ENCODE peak calls at places on chromosomes 4 and X, in five cellular contexts. One of them, this sample, is unnamed. For H3K9me3, the result is how much of the 10 kb centered on the place peaks cover.

GRCh38 chr4:25172964-25173917 is 13.0 kb upstream of the SEPSECS start:
- DNase-seq in esophagus squamous epithelium: no peak
- DNase-seq in suprapubic skin: no peak
- DNase-seq in lower lobe of right lung: no peak
- DNase-seq in hepatocyte: peak
- DNase-seq in this sample: no peak

GRCh38 chr4:145176641-145177432 is 3.6 kb downstream of the OTUD4 start:
- DNase-seq in hepatocyte: no peak
- DNase-seq in esophagus squamous epithelium: no peak
- DNase-seq in suprapubic skin: no peak
- DNase-seq in lower lobe of right lung: no peak
- DNase-seq in this sample: no peak

GRCh38 chrX:24371391-24371972 is 11.0 kb downstream of the SUPT20HL1 start:
- DNase-seq in suprapubic skin: no peak
- DNase-seq in hepatocyte: peak
- DNase-seq in esophagus squamous epithelium: no peak
- DNase-seq in lower lobe of right lung: no peak
- DNase-seq in this sample: peak

GRCh38 chr4:6576512-6576911 is 1.5 kb downstream of the MAN2B2 start:
- DNase-seq in esophagus squamous epithelium: no peak
- DNase-seq in suprapubic skin: no peak
- DNase-seq in lower lobe of right lung: no peak
- DNase-seq in hepatocyte: no peak
- DNase-seq in this sample: no peak

GRCh38 chrX:155070038-155070437 is 898 bp downstream of the CMC4 start:
- DNase-seq in esophagus squamous epithelium: no peak
- DNase-seq in suprapubic skin: no peak
- DNase-seq in hepatocyte: no peak
- DNase-seq in lower lobe of right lung: no peak
- DNase-seq in this sample: no peak

GRCh38 chrX:119999087-119999634 is 55.6 kb upstream of the NKAP start:
- DNase-seq in lower lobe of right lung: no peak
- DNase-seq in hepatocyte: no peak
- DNase-seq in suprapubic skin: no peak
- DNase-seq in esophagus squamous epithelium: no peak
- DNase-seq in this sample: peak

GRCh38 chr4:105895609-105896460 is 564 bp downstream of the NPNT start:
- DNase-seq in hepatocyte: peak
- DNase-seq in lower lobe of right lung: peak
- DNase-seq in suprapubic skin: peak
- DNase-seq in esophagus squamous epithelium: no peak
- DNase-seq in this sample: peak

GRCh38 chr4:41204400-41204978 is 9.9 kb downstream of the APBB2 start:
- DNase-seq in esophagus squamous epithelium: no peak
- DNase-seq in suprapubic skin: no peak
- DNase-seq in hepatocyte: no peak
- DNase-seq in lower lobe of right lung: no peak
- DNase-seq in this sample: no peak

GRCh38 chr4:153731239-153731638 is 28.6 kb downstream of the RNF175 start:
- DNase-seq in hepatocyte: peak
- DNase-seq in esophagus squamous epithelium: no peak
- DNase-seq in suprapubic skin: no peak
- DNase-seq in lower lobe of right lung: no peak
- DNase-seq in this sample: no peak

GRCh38 chr4:145808021-145808650 is 128.2 kb downstream of the C4orf51 start:
- DNase-seq in esophagus squamous epithelium: no peak
- DNase-seq in lower lobe of right lung: no peak
- DNase-seq in suprapubic skin: no peak
- DNase-seq in hepatocyte: peak
- DNase-seq in this sample: peak

GRCh38 chrX:129823115-129823514 is 20.6 kb downstream of the ZDHHC9 start:
- DNase-seq in hepatocyte: peak
- DNase-seq in lower lobe of right lung: no peak
- DNase-seq in esophagus squamous epithelium: no peak
- DNase-seq in suprapubic skin: no peak
- DNase-seq in this sample: peak

GRCh38 chr4:14716622-14717021 is 285.7 kb upstream of the CPEB2 start:
- DNase-seq in esophagus squamous epithelium: no peak
- DNase-seq in hepatocyte: peak
- DNase-seq in lower lobe of right lung: no peak
- DNase-seq in suprapubic skin: no peak
- DNase-seq in this sample: no peak

GRCh38 chr4:54218736-54219135 is 10.4 kb upstream of the PDGFRA start:
- DNase-seq in lower lobe of right lung: no peak
- DNase-seq in suprapubic skin: no peak
- DNase-seq in hepatocyte: no peak
- DNase-seq in esophagus squamous epithelium: no peak
- DNase-seq in this sample: no peak

GRCh38 chr4:19580090-19580489 is 671.6 kb upstream of the SLIT2 start:
- DNase-seq in esophagus squamous epithelium: no peak
- DNase-seq in suprapubic skin: no peak
- DNase-seq in hepatocyte: no peak
- DNase-seq in lower lobe of right lung: no peak
- DNase-seq in this sample: no peak

GRCh38 chr4:187268940-187269339 is 545.3 kb upstream of the FAT1 start:
- DNase-seq in suprapubic skin: no peak
- DNase-seq in hepatocyte: peak
- DNase-seq in esophagus squamous epithelium: no peak
- DNase-seq in lower lobe of right lung: no peak
- DNase-seq in this sample: no peak

GRCh38 chr4:87911252-87911774 is 64.2 kb upstream of the SPP1 start:
- DNase-seq in hepatocyte: no peak
- DNase-seq in esophagus squamous epithelium: no peak
- DNase-seq in suprapubic skin: no peak
- DNase-seq in lower lobe of right lung: no peak
- DNase-seq in this sample: no peak

GRCh38 chr4:41384992-41385391 is 128.3 kb downstream of the UCHL1 start:
- DNase-seq in suprapubic skin: peak
- DNase-seq in esophagus squamous epithelium: no peak
- DNase-seq in lower lobe of right lung: peak
- DNase-seq in hepatocyte: no peak
- DNase-seq in this sample: no peak

DNA sequence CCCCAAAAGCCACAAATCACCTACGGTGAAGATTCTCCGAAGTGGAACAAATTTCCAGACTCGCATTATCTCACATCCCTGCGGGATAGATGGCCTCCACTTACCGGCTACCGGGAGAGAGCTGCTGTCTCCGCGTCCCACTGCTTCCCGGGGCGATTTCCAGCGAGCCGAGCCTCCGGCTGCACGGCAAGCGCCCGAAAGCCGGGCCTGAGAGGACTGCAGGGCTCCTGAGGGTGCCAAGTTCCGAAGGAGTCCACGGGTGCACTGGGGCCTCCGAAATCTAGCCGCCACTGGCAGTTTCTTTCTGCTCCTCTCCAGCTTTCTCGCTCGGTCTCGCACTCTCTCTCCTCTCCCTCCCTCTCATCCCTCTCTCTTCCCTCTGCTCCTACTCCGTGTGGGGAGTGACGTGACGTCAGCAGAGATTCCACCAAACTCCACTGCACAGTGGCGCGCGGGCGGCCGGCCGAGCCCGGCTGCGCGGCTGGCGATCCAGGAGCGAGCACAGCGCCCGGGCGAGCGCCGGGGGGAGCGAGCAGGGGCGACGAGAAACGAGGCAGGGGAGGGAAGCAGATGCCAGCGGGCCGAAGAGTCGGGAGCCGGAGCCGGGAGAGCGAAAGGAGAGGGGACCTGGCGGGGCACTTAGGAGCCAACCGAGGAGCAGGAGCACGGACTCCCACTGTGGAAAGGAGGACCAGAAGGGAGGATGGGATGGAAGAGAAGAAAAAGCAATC is 14.0 kb upstream of the PITX2 start:
- DNase-seq in lower lobe of right lung: no peak
- DNase-seq in hepatocyte: peak
- DNase-seq in suprapubic skin: no peak
- DNase-seq in esophagus squamous epithelium: no peak
- DNase-seq in this sample: peak
- H3K9me3 ChIP-seq in lower lobe of right lung: under half
- H3K9me3 ChIP-seq in hepatocyte: under half
- H3K9me3 ChIP-seq in suprapubic skin: under half
- H3K9me3 ChIP-seq in esophagus squamous epithelium: under half
- H3K9me3 ChIP-seq in this sample: under half

DNA sequence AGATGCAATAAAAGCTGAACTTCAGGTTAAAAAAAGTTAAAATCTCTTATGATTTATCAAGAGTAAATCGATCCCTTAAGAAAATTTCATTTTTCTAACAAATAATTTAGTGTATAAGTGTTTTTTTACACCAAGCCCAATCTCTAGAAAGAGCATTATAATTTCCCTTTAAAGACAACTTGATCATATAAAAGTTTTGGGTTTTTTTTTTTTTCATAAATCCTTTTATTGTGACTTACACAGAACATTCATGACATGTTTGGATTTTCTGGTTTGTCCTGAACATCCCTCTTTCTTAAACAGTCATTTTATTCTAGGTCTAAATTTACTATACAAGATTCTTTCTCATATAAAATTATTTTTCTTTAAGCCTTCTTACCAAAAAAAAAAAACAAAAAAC is 6.5 kb downstream of the ZNF721 start:
- DNase-seq in suprapubic skin: no peak
- DNase-seq in esophagus squamous epithelium: no peak
- DNase-seq in hepatocyte: no peak
- DNase-seq in lower lobe of right lung: no peak
- DNase-seq in this sample: no peak
- H3K9me3 ChIP-seq in suprapubic skin: under half
- H3K9me3 ChIP-seq in esophagus squamous epithelium: half or more
- H3K9me3 ChIP-seq in hepatocyte: under half
- H3K9me3 ChIP-seq in lower lobe of right lung: under half
- H3K9me3 ChIP-seq in this sample: half or more

DNA sequence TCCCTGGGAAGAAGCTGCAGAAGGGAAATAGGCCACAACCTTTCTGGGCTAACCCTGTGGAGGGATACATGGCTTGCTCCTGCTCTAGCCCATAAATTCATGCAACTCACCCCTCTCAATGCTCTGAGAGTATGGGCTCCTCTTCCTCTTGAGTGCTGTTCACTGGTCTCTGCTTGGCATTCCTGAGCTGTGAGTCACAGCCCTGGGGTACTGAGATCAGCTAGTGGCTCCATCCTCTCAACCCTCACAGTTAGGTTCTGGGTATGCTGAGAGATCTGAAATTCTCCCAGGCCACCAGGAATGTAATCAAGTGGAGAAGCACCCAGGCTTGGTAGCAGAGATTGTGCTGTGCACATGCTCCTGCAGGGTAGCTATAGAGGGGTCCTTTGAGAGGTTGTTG is 60.6 kb upstream of the SPANXN2 start:
- DNase-seq in esophagus squamous epithelium: no peak
- DNase-seq in hepatocyte: peak
- DNase-seq in suprapubic skin: no peak
- DNase-seq in lower lobe of right lung: no peak
- DNase-seq in this sample: peak
- H3K9me3 ChIP-seq in esophagus squamous epithelium: under half
- H3K9me3 ChIP-seq in hepatocyte: under half
- H3K9me3 ChIP-seq in suprapubic skin: under half
- H3K9me3 ChIP-seq in lower lobe of right lung: under half
- H3K9me3 ChIP-seq in this sample: under half

GRCh38 chrX:56216332-56216731 is 15.8 kb upstream of the KLF8 start:
- DNase-seq in suprapubic skin: no peak
- DNase-seq in hepatocyte: no peak
- DNase-seq in esophagus squamous epithelium: no peak
- DNase-seq in lower lobe of right lung: no peak
- DNase-seq in this sample: no peak

GRCh38 chrX:56211701-56212100 is 20.5 kb upstream of the KLF8 start:
- DNase-seq in esophagus squamous epithelium: no peak
- DNase-seq in lower lobe of right lung: no peak
- DNase-seq in hepatocyte: no peak
- DNase-seq in suprapubic skin: no peak
- DNase-seq in this sample: no peak
- H3K9me3 ChIP-seq in esophagus squamous epithelium: under half
- H3K9me3 ChIP-seq in lower lobe of right lung: under half
- H3K9me3 ChIP-seq in hepatocyte: under half
- H3K9me3 ChIP-seq in suprapubic skin: under half
- H3K9me3 ChIP-seq in this sample: under half